ENCODE peak calls at places on chromosomes 5 and 9, in six cellular contexts. One of them, this sample, is unnamed.

GRCh38 chr5:132464155-132464939 is 26.2 kb downstream of the IRF1 start:
- DNase-seq in transverse colon: peak; percentile 55
- DNase-seq in brain microvascular endothelial cell: no peak
- DNase-seq in CD4-positive, alpha-beta T cell: no peak
- DNase-seq in IMR-90: no peak
- DNase-seq in right lobe of liver: peak; percentile 66
- DNase-seq in this sample: no peak

GRCh38 chr9:89021154-89021803 is 30.0 kb downstream of the S1PR3 start:
- DNase-seq in CD4-positive, alpha-beta T cell: no peak
- DNase-seq in right lobe of liver: no peak
- DNase-seq in transverse colon: no peak
- DNase-seq in brain microvascular endothelial cell: peak; percentile 87
- DNase-seq in IMR-90: peak; percentile 94
- DNase-seq in this sample: peak; percentile 63

GRCh38 chr9:21994526-21994995 is at the start of gene CDKN2B-AS1:
- DNase-seq in CD4-positive, alpha-beta T cell: peak; percentile 29
- DNase-seq in brain microvascular endothelial cell: peak; percentile 60
- DNase-seq in IMR-90: peak; percentile 76
- DNase-seq in transverse colon: peak; percentile 49
- DNase-seq in right lobe of liver: peak; percentile 74
- DNase-seq in this sample: peak; percentile 67

GRCh38 chr9:18018241-18018640 is 439.4 kb downstream of the SH3GL2 start:
- DNase-seq in CD4-positive, alpha-beta T cell: no peak
- DNase-seq in right lobe of liver: no peak
- DNase-seq in IMR-90: no peak
- DNase-seq in brain microvascular endothelial cell: no peak
- DNase-seq in transverse colon: no peak
- DNase-seq in this sample: no peak

GRCh38 chr5:139246394-139246793 is 47.1 kb upstream of the MATR3 start:
- DNase-seq in CD4-positive, alpha-beta T cell: no peak
- DNase-seq in IMR-90: peak; percentile 60
- DNase-seq in brain microvascular endothelial cell: peak; percentile 43
- DNase-seq in transverse colon: no peak
- DNase-seq in right lobe of liver: no peak
- DNase-seq in this sample: peak; percentile 63

GRCh38 chr9:18253950-18254349 is 220.0 kb upstream of the ADAMTSL1 start:
- DNase-seq in transverse colon: no peak
- DNase-seq in IMR-90: no peak
- DNase-seq in brain microvascular endothelial cell: no peak
- DNase-seq in CD4-positive, alpha-beta T cell: no peak
- DNase-seq in right lobe of liver: no peak
- DNase-seq in this sample: no peak

GRCh38 chr5:68115584-68115983 is 100.0 kb upstream of the PIK3R1 start:
- DNase-seq in CD4-positive, alpha-beta T cell: no peak
- DNase-seq in right lobe of liver: no peak
- DNase-seq in brain microvascular endothelial cell: no peak
- DNase-seq in transverse colon: no peak
- DNase-seq in IMR-90: no peak
- DNase-seq in this sample: no peak

GRCh38 chr9:36499156-36499886 is 73.4 kb upstream of the MELK start:
- DNase-seq in IMR-90: no peak
- DNase-seq in brain microvascular endothelial cell: no peak
- DNase-seq in right lobe of liver: no peak
- DNase-seq in CD4-positive, alpha-beta T cell: no peak
- DNase-seq in transverse colon: no peak
- DNase-seq in this sample: no peak

GRCh38 chr5:175059687-175060194 is 335.4 kb downstream of the MSX2 start:
- DNase-seq in transverse colon: no peak
- DNase-seq in IMR-90: peak; percentile 62
- DNase-seq in brain microvascular endothelial cell: peak; percentile 7
- DNase-seq in right lobe of liver: peak; percentile 57
- DNase-seq in CD4-positive, alpha-beta T cell: no peak
- DNase-seq in this sample: no peak

GRCh38 chr5:179313849-179314521 is 31.3 kb downstream of the ADAMTS2 start:
- DNase-seq in brain microvascular endothelial cell: no peak
- DNase-seq in IMR-90: peak; percentile 96
- DNase-seq in transverse colon: peak; percentile 57
- DNase-seq in CD4-positive, alpha-beta T cell: no peak
- DNase-seq in right lobe of liver: peak; percentile 52
- DNase-seq in this sample: no peak

GRCh38 chr5:97098864-97099454 is 43.5 kb downstream of the LIX1 start:
- DNase-seq in CD4-positive, alpha-beta T cell: no peak
- DNase-seq in transverse colon: no peak
- DNase-seq in IMR-90: no peak
- DNase-seq in right lobe of liver: no peak
- DNase-seq in brain microvascular endothelial cell: no peak
- DNase-seq in this sample: no peak

GRCh38 chr5:93572773-93573626 is 8.0 kb downstream of the NR2F1-AS1 start:
- DNase-seq in IMR-90: no peak
- DNase-seq in transverse colon: no peak
- DNase-seq in brain microvascular endothelial cell: no peak
- DNase-seq in CD4-positive, alpha-beta T cell: no peak
- DNase-seq in right lobe of liver: no peak
- DNase-seq in this sample: no peak

GRCh38 chr9:2991292-2991691 is 147.4 kb upstream of the PUM3 start:
- DNase-seq in transverse colon: no peak
- DNase-seq in CD4-positive, alpha-beta T cell: no peak
- DNase-seq in right lobe of liver: no peak
- DNase-seq in IMR-90: no peak
- DNase-seq in brain microvascular endothelial cell: no peak
- DNase-seq in this sample: no peak

GRCh38 chr5:135826221-135826525 is 8.3 kb upstream of the SLC25A48 start:
- DNase-seq in transverse colon: no peak
- DNase-seq in right lobe of liver: no peak
- DNase-seq in IMR-90: no peak
- DNase-seq in CD4-positive, alpha-beta T cell: no peak
- DNase-seq in brain microvascular endothelial cell: no peak
- DNase-seq in this sample: no peak

DNA sequence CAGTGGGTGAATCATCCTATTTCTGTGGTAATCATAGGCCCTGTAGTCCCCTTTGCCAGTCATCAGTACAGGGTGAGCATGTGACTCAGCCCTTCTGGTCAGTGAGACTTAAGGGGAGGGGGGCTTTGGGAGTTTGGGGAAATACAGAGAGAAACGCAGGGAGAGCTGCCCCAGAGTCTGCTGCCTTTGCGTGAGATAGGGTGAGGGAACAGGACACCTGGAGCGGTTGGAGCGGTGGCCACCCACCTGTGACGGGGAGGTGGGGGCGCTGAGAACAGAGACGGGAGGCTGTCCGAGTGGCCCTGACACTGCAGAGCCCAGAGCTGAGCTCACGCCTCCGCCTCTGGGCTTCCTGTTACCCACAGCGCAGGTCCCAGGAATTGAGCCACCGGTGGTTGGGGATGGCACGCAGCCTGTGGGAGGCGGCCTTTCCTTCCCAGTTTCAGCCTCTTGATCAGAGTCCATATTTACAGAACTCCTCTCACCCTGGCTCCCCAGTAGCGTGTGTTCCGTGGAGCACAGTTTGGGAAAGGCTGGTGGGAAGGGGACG is 92.0 kb upstream of the ERCC6L2 start:
- DNase-seq in IMR-90: peak; percentile 85
- DNase-seq in CD4-positive, alpha-beta T cell: no peak
- DNase-seq in right lobe of liver: no peak
- DNase-seq in brain microvascular endothelial cell: peak; percentile 37
- DNase-seq in transverse colon: no peak
- DNase-seq in this sample: no peak
- TF ChIP-seq CTCF in IMR-90: no peak
- TF ChIP-seq CTCF in CD4-positive, alpha-beta T cell: no peak
- TF ChIP-seq CTCF in right lobe of liver: no peak
- TF ChIP-seq CTCF in brain microvascular endothelial cell: no peak
- TF ChIP-seq CTCF in transverse colon: no peak
- TF ChIP-seq CTCF in this sample: no peak

GRCh38 chr5:122323132-122323548 is 11.1 kb downstream of the SNCAIP start:
- DNase-seq in IMR-90: peak; percentile 41
- DNase-seq in brain microvascular endothelial cell: no peak
- DNase-seq in transverse colon: no peak
- DNase-seq in CD4-positive, alpha-beta T cell: no peak
- DNase-seq in right lobe of liver: no peak
- DNase-seq in this sample: no peak
- H3K27ac ChIP-seq in IMR-90: no peak overlapping the region
- H3K27ac ChIP-seq in brain microvascular endothelial cell: no peak overlapping the region
- H3K27ac ChIP-seq in transverse colon: no peak overlapping the region
- H3K27ac ChIP-seq in CD4-positive, alpha-beta T cell: no peak overlapping the region
- H3K27ac ChIP-seq in right lobe of liver: no peak overlapping the region
- H3K27ac ChIP-seq in this sample: no peak overlapping the region

DNA sequence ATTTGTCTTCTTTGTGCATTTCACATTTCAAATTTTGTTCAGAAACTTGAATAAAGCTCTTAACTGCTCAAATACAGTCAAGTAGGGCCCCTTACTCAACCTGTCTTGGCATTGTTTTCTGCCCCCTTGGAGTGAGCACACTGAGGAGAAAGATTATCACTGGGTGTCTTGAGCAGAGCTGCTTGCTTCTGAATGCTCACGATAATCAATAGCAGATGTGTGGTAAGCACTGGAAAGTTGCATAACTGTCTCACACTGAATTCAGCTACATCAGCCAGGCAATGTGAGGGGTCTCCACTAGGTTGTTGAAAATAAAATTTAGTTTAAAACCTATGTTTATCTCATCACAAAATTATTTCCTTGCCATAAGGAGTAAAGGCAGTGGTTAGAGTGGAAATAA is 7.8 kb upstream of the TNFAIP8 start:
- DNase-seq in CD4-positive, alpha-beta T cell: no peak
- DNase-seq in brain microvascular endothelial cell: no peak
- DNase-seq in transverse colon: no peak
- DNase-seq in right lobe of liver: no peak
- DNase-seq in IMR-90: peak; percentile 72
- DNase-seq in this sample: no peak
- TF ChIP-seq CTCF in CD4-positive, alpha-beta T cell: no peak
- TF ChIP-seq CTCF in brain microvascular endothelial cell: no peak
- TF ChIP-seq CTCF in transverse colon: no peak
- TF ChIP-seq CTCF in right lobe of liver: no peak
- TF ChIP-seq CTCF in IMR-90: no peak
- TF ChIP-seq CTCF in this sample: no peak

DNA sequence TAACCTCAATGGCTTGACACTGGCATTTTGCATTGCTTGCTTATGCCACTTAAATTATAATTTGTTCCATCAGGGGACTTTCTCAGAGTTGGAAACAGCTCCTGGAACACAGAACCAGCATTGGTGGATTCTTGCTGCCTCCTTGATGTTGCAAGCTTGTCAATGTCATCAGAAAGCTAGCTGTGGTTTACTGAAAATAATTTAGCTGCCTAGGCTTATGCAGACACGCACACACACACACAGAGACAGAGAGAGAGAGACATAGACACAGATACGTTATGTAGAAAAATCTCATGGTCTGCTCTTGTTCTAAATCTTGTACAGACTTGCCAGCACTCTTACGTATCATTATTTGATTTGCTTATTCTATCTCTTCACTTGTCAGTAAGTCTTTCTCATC is 78.0 kb downstream of the HMHB1 start:
- DNase-seq in IMR-90: peak; percentile 49
- DNase-seq in CD4-positive, alpha-beta T cell: no peak
- DNase-seq in brain microvascular endothelial cell: peak; percentile 29
- DNase-seq in right lobe of liver: no peak
- DNase-seq in transverse colon: no peak
- DNase-seq in this sample: no peak
- H3K27ac ChIP-seq in IMR-90: no peak overlapping the region
- H3K27ac ChIP-seq in CD4-positive, alpha-beta T cell: no peak overlapping the region
- H3K27ac ChIP-seq in brain microvascular endothelial cell: no peak overlapping the region
- H3K27ac ChIP-seq in right lobe of liver: no peak overlapping the region
- H3K27ac ChIP-seq in transverse colon: no peak overlapping the region
- H3K27ac ChIP-seq in this sample: no peak overlapping the region